ENCODE peak calls at places on chromosomes 11 and 22, in four cellular contexts. One of them, this sample, is unnamed.

GRCh38 chr11:69598147-69598546 is 42.8 kb upstream of the CCND1 start:
- DNase-seq in AG04449: no peak
- DNase-seq in CD8-positive, alpha-beta T cell: no peak
- DNase-seq in uterus: no peak
- DNase-seq in this sample: no peak

GRCh38 chr11:36391062-36391461 is 95.0 kb downstream of the PRR5L start:
- DNase-seq in AG04449: no peak
- DNase-seq in uterus: no peak
- DNase-seq in CD8-positive, alpha-beta T cell: no peak
- DNase-seq in this sample: no peak

GRCh38 chr11:113468666-113469345 is 6.4 kb downstream of the DRD2 start:
- DNase-seq in AG04449: no peak
- DNase-seq in uterus: no peak
- DNase-seq in CD8-positive, alpha-beta T cell: no peak
- DNase-seq in this sample: no peak

GRCh38 chr22:23370251-23370650 is 189.9 kb downstream of the BCR start:
- DNase-seq in uterus: no peak
- DNase-seq in CD8-positive, alpha-beta T cell: no peak
- DNase-seq in AG04449: no peak
- DNase-seq in this sample: no peak

GRCh38 chr22:29041408-29041807 is 20.2 kb downstream of the C22orf31 start:
- DNase-seq in uterus: no peak
- DNase-seq in AG04449: no peak
- DNase-seq in CD8-positive, alpha-beta T cell: no peak
- DNase-seq in this sample: no peak

GRCh38 chr11:2431395-2431794 is 12.9 kb downstream of the TRPM5 start:
- DNase-seq in uterus: no peak
- DNase-seq in AG04449: no peak
- DNase-seq in CD8-positive, alpha-beta T cell: no peak
- DNase-seq in this sample: no peak

GRCh38 chr11:134261626-134262488 is 8.5 kb downstream of the ACAD8 start:
- DNase-seq in uterus: no peak
- DNase-seq in CD8-positive, alpha-beta T cell: no peak
- DNase-seq in AG04449: no peak
- DNase-seq in this sample: peak; percentile 63

GRCh38 chr11:23727821-23728220 is 769.0 kb upstream of the LUZP2 start:
- DNase-seq in AG04449: no peak
- DNase-seq in uterus: no peak
- DNase-seq in CD8-positive, alpha-beta T cell: no peak
- DNase-seq in this sample: peak; percentile 49

GRCh38 chr11:135074397-135074998 is 662.5 kb upstream of the B3GAT1 start:
- DNase-seq in AG04449: no peak
- DNase-seq in uterus: no peak
- DNase-seq in CD8-positive, alpha-beta T cell: no peak
- DNase-seq in this sample: peak; percentile 8

GRCh38 chr22:44684506-44685383 is 17.3 kb upstream of the PRR5 start:
- DNase-seq in AG04449: peak; percentile 50
- DNase-seq in uterus: peak; percentile 70
- DNase-seq in CD8-positive, alpha-beta T cell: peak; percentile 75
- DNase-seq in this sample: peak; percentile 90

GRCh38 chr22:23826510-23827350 is 12.1 kb downstream of the DERL3 start:
- DNase-seq in uterus: no peak
- DNase-seq in CD8-positive, alpha-beta T cell: no peak
- DNase-seq in AG04449: peak; percentile 63
- DNase-seq in this sample: no peak

GRCh38 chr22:16801571-16801970 is 23.6 kb downstream of the XKR3 start:
- DNase-seq in uterus: no peak
- DNase-seq in CD8-positive, alpha-beta T cell: no peak
- DNase-seq in AG04449: no peak
- DNase-seq in this sample: no peak

GRCh38 chr11:129960216-129961214 is 42.1 kb downstream of the PRDM10 start:
- DNase-seq in CD8-positive, alpha-beta T cell: no peak
- DNase-seq in uterus: no peak
- DNase-seq in AG04449: peak; percentile 51
- DNase-seq in this sample: peak; percentile 75

GRCh38 chr11:13008625-13009475 is at the start of gene RASSF10:
- DNase-seq in AG04449: no peak
- DNase-seq in uterus: no peak
- DNase-seq in CD8-positive, alpha-beta T cell: no peak
- DNase-seq in this sample: peak; percentile 91

GRCh38 chr11:13009476-13009920 is 382 bp downstream of the RASSF10 start:
- DNase-seq in uterus: no peak
- DNase-seq in AG04449: no peak
- DNase-seq in CD8-positive, alpha-beta T cell: no peak
- DNase-seq in this sample: peak; percentile 40

GRCh38 chr11:13010737-13011342 is 1.7 kb downstream of the RASSF10 start:
- DNase-seq in AG04449: no peak
- DNase-seq in uterus: no peak
- DNase-seq in CD8-positive, alpha-beta T cell: no peak
- DNase-seq in this sample: peak; percentile 46

GRCh38 chr11:13011366-13012036 is 2.4 kb downstream of the RASSF10 start:
- DNase-seq in CD8-positive, alpha-beta T cell: no peak
- DNase-seq in AG04449: no peak
- DNase-seq in uterus: no peak
- DNase-seq in this sample: peak; percentile 43

DNA sequence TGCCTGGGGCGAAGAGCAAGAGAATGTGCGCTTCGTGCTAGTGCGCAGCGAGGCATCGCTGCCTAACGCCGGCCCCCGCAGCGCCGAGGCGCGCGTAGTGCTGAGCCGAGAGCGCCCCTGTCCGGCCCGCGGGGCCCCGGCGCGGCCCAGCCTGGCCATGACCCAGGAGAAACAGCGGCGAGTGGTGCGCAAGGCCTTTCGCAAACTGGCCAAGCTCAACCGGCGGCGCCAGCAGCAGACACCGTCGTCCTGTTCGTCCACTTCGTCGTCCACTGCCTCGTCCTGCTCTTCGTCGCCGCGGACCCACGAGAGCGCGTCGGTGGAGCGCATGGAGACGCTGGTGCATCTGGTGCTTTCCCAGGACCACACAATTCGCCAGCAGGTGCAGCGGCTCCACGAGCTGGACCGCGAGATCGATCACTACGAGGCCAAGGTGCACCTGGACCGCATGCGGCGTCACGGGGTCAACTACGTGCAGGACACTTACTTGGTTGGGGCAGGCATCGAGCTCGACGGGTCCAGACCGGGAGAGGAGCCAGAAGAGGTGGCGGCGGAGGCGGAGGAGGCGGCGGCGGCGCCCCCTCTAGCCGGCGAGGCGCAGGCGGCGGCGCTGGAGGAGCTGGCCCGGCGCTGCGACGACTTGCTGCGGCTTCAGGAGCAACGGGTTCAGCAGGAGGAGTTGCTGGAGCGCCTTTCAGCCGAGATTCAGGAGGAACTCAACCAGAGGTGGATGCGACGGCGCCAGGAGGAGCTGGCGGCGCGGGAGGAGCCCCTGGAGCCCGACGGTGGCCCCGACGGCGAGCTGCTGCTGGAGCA is 1.0 kb downstream of the RASSF10 start:
- DNase-seq in CD8-positive, alpha-beta T cell: no peak
- DNase-seq in AG04449: no peak
- DNase-seq in uterus: no peak
- DNase-seq in this sample: peak; percentile 66
- H3K4me3 ChIP-seq in CD8-positive, alpha-beta T cell: no peak overlapping the region
- H3K4me3 ChIP-seq in AG04449: no peak overlapping the region
- H3K4me3 ChIP-seq in uterus: no peak overlapping the region
- H3K4me3 ChIP-seq in this sample: peak overlapping the region; percentile 62

GRCh38 chr22:32951081-32951806 is 106.9 kb downstream of the SYN3 start:
- DNase-seq in AG04449: no peak
- DNase-seq in uterus: no peak
- DNase-seq in CD8-positive, alpha-beta T cell: no peak
- DNase-seq in this sample: no peak
- TF ChIP-seq CTCF in AG04449: no peak
- TF ChIP-seq CTCF in uterus: no peak
- TF ChIP-seq CTCF in CD8-positive, alpha-beta T cell: no peak
- TF ChIP-seq CTCF in this sample: no peak

GRCh38 chr11:8717876-8718753 is 35.5 kb downstream of the RPL27A start:
- DNase-seq in AG04449: peak; percentile 90
- DNase-seq in CD8-positive, alpha-beta T cell: no peak
- DNase-seq in uterus: peak; percentile 79
- DNase-seq in this sample: peak; percentile 78
- H3K4me3 ChIP-seq in AG04449: peak overlapping the region; percentile 53
- H3K4me3 ChIP-seq in CD8-positive, alpha-beta T cell: no peak overlapping the region
- H3K4me3 ChIP-seq in uterus: no peak overlapping the region
- H3K4me3 ChIP-seq in this sample: peak overlapping the region; percentile 10

DNA sequence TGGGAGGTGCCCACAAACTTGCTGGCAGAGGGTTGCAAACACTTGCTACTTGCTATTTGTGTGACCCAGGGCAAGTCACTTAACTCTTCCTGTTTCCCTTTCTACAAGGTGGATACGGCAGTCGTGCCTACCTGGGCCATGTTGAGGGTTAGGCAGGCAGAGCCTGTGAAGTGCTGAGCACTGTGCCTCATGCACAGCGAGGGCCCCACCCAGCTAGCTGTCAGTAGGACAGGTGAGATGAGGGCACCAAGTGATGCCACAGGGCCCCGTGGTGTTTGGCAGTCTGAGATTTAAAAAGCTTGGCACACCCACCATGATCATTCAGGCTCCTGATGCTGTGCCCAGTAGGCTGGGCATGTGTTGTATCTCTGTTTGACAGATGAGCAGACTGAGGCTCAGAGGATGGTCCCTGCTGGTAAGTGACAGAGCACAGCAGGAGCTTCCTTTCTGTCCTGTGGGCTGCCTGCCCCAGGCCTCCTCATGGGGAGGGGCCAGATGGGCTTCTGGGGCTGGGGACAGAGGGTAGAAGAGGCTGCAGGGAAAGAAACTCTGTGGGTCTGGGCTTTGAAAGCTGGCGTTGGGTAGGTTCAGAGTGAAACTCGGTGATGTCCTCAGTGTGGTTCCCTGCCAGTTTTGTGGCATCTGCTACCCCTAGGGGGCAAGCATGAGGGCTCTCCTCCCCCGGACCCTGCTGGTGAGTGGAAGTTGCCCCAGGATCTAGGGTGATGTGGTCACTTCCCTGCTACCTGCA is 59.3 kb downstream of the TSPAN18 start:
- DNase-seq in CD8-positive, alpha-beta T cell: no peak
- DNase-seq in AG04449: no peak
- DNase-seq in uterus: no peak
- DNase-seq in this sample: no peak
- TF ChIP-seq CTCF in CD8-positive, alpha-beta T cell: no peak
- TF ChIP-seq CTCF in AG04449: peak; percentile 25
- TF ChIP-seq CTCF in uterus: no peak
- TF ChIP-seq CTCF in this sample: no peak

DNA sequence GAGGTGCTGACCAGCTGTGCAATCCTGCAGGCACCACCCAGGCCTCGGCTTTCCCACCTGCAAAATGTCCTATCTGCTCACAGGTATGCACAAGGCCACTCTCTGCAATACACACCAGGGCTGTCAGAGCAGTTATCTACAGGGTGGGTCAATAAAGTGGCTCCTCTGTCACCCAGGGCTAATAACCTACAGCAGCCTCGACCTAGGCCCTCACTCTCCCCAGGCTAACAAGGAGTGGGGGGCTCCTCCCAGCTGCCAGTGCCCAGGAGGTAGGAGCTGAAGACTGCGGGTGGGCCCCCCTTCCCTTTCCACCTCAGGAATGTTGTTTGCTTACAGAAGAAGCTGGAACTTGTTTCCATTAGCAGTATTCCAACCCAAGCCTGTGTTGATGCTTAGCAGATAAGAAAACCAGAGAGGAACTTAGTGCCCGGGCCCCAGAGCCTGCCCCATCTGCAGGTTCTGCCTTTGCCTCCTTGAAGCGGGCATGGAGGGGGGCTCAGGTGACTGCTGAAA is 26.8 kb downstream of the MYH9 start:
- DNase-seq in AG04449: no peak
- DNase-seq in CD8-positive, alpha-beta T cell: no peak
- DNase-seq in uterus: no peak
- DNase-seq in this sample: no peak
- H3K4me3 ChIP-seq in AG04449: peak overlapping the region; percentile 3
- H3K4me3 ChIP-seq in CD8-positive, alpha-beta T cell: no peak overlapping the region
- H3K4me3 ChIP-seq in uterus: no peak overlapping the region
- H3K4me3 ChIP-seq in this sample: no peak overlapping the region

This sample was measured in epithelial cell of esophagus.